ENCODE peak calls at places on chromosomes 1 and 21, in nine cellular contexts. W is fibroblast of pulmonary artery, M is fibroblast of mammary gland, E is left ventricle myocardium inferior, N is body of pancreas, Z is hepatocyte, B is A549, S is BJ, Q is AG10803. D is an unnamed sample.

GRCh38 chr1:184113251-184113650 is 61.7 kb downstream of the TSEN15 start:
- DNase-seq in Z (no peak), B (no peak), S (no peak), W (no peak), E (no peak), N (no peak), M (no peak), Q (peak), D (peak)

GRCh38 chr1:27027575-27028250 is 15.1 kb upstream of the TENT5B start:
- DNase-seq in B (no peak), Z (peak), S (no peak), M (no peak), W (no peak), E (no peak), Q (no peak), N (no peak), D (no peak)

GRCh38 chr1:49630156-49630555 is 393.6 kb downstream of the AGBL4 start:
- DNase-seq in N (no peak), M (no peak), S (no peak), Q (no peak), Z (no peak), W (no peak), E (no peak), B (no peak), D (peak)

GRCh38 chr1:161843156-161843555 is 77.0 kb downstream of the ATF6 start:
- DNase-seq in Z (no peak), M (peak), W (peak), Q (peak), E (no peak), N (no peak), B (no peak), S (no peak), D (no peak)

GRCh38 chr1:24900486-24900849 is 29.6 kb downstream of the RUNX3 start:
- DNase-seq in Q (no peak), B (no peak), N (no peak), W (no peak), S (no peak), E (no peak), Z (no peak), M (no peak), D (no peak)

GRCh38 chr21:23853796-23854379 is 1753.4 kb downstream of the MRPL39 start:
- DNase-seq in M (peak), Q (no peak), N (no peak), E (no peak), W (peak), B (peak), S (no peak), Z (peak), D (peak)

GRCh38 chr1:116345830-116346229 is 27.2 kb upstream of the ATP1A1 start:
- DNase-seq in M (no peak), Z (no peak), N (no peak), Q (no peak), B (no peak), S (no peak), E (no peak), W (no peak), D (no peak)

GRCh38 chr1:46802081-46802480 is 3.2 kb downstream of the CYP4B1 start:
- DNase-seq in B (no peak), Q (no peak), E (no peak), S (no peak), N (no peak), M (no peak), W (no peak), Z (no peak), D (no peak)

GRCh38 chr21:14879458-14879857 is 185.3 kb downstream of the NRIP1 start:
- DNase-seq in W (no peak), N (no peak), E (no peak), M (no peak), Q (no peak), S (no peak), Z (no peak), B (no peak), D (no peak)

GRCh38 chr1:225998560-225999226 is 450 bp downstream of the SDE2 start:
- DNase-seq in W (peak), M (peak), E (no peak), N (no peak), Z (peak), Q (peak), B (peak), S (no peak), D (peak)

GRCh38 chr1:165434264-165434663 is 10.7 kb downstream of the RXRG start:
- DNase-seq in Z (no peak), W (no peak), B (no peak), N (no peak), E (no peak), Q (no peak), M (no peak), S (no peak), D (no peak)

GRCh38 chr1:174999926-175000696 is at the start of gene CACYBP:
- DNase-seq in Z (no peak), N (no peak), B (peak), M (peak), Q (peak), E (no peak), W (peak), S (no peak), D (peak)

GRCh38 chr1:193104496-193104905 is 713 bp downstream of the GLRX2 start:
- DNase-seq in B (peak), Q (peak), Z (peak), S (no peak), M (peak), W (peak), N (peak), E (peak), D (peak)

GRCh38 chr21:28592205-28592845 is 400.4 kb downstream of the LTN1 start:
- DNase-seq in Z (no peak), E (no peak), N (no peak), M (no peak), W (no peak), S (no peak), Q (no peak), B (no peak), D (no peak)

GRCh38 chr1:229563701-229564100 is 5.2 kb upstream of the ABCB10 start:
- DNase-seq in W (peak), M (peak), Z (no peak), Q (peak), E (no peak), B (no peak), N (peak), S (no peak), D (peak)

GRCh38 chr21:43367296-43367695 is 59.6 kb downstream of the SIK1 start:
- DNase-seq in M (no peak), N (no peak), B (no peak), S (no peak), Z (no peak), W (no peak), Q (no peak), E (no peak), D (no peak)

GRCh38 chr1:40029608-40030007 is 10.9 kb upstream of the CAP1 start:
- DNase-seq in B (no peak), M (no peak), N (no peak), Q (no peak), Z (peak), E (no peak), W (no peak), S (no peak), D (no peak)

GRCh38 chr21:34115160-34115559 is 41.8 kb downstream of the MRPS6 start:
- DNase-seq in Q (no peak), W (no peak), N (no peak), S (no peak), M (no peak), B (no peak), E (no peak), Z (no peak), D (no peak)

GRCh38 chr1:184014271-184014670 is 23.3 kb downstream of the COLGALT2 start:
- DNase-seq in Q (peak), S (no peak), B (no peak), N (no peak), M (no peak), Z (no peak), E (no peak), W (no peak), D (no peak)

GRCh38 chr21:27240901-27241300 is 274.0 kb upstream of the ADAMTS5 start:
- DNase-seq in Z (no peak), E (no peak), B (no peak), Q (no peak), S (no peak), W (peak), N (no peak), M (no peak), D (no peak)

GRCh38 chr1:89523597-89524368 is 846 bp upstream of the LRRC8B start:
- DNase-seq in Q (no peak), Z (peak), M (peak), E (peak), W (no peak), N (peak), S (no peak), B (peak), D (peak)

GRCh38 chr1:234743866-234744581 is 134.0 kb upstream of the IRF2BP2 start:
- DNase-seq in N (no peak), S (no peak), Q (no peak), B (no peak), E (no peak), W (peak), M (no peak), Z (peak), D (peak)

GRCh38 chr1:69787151-69787550 is 219.4 kb downstream of the LRRC7 start:
- DNase-seq in S (no peak), N (no peak), B (no peak), Z (no peak), Q (no peak), W (no peak), E (no peak), M (no peak), D (no peak)

GRCh38 chr1:184422490-184423233 is 35.8 kb downstream of the C1orf21 start:
- DNase-seq in E (no peak), N (no peak), W (no peak), Z (no peak), Q (no peak), S (no peak), M (no peak), B (no peak), D (no peak)

GRCh38 chr1:3137111-3138100 is 68.4 kb downstream of the PRDM16 start:
- DNase-seq in M (no peak), B (no peak), Q (no peak), W (no peak), S (no peak), Z (no peak), E (no peak), N (no peak), D (no peak)

GRCh38 chr1:240193699-240194098 is 102.0 kb downstream of the FMN2 start:
- DNase-seq in W (no peak), Z (no peak), Q (no peak), M (peak), B (no peak), N (no peak), E (no peak), S (no peak), D (no peak)

GRCh38 chr1:98323396-98323795 is 338.1 kb upstream of the SNX7 start:
- DNase-seq in N (no peak), B (peak), W (peak), Q (peak), M (peak), S (peak), E (no peak), Z (no peak), D (peak)

GRCh38 chr1:112722601-112723510 is 7.7 kb upstream of the PPM1J start:
- DNase-seq in W (peak), Z (peak), Q (peak), M (peak), S (no peak), E (no peak), N (no peak), B (no peak), D (peak)

GRCh38 chr1:225533238-225533637 is 105.4 kb upstream of the LBR start:
- DNase-seq in Z (peak), E (no peak), S (no peak), W (no peak), B (no peak), N (no peak), M (no peak), Q (no peak), D (peak)

GRCh38 chr1:110207831-110208230 is 2.3 kb upstream of the KCNC4 start:
- DNase-seq in N (peak), W (peak), Z (peak), M (peak), E (peak), S (no peak), B (peak), Q (peak), D (peak)

GRCh38 chr1:177505905-177506590 is 335.3 kb downstream of the BRINP2 start:
- DNase-seq in B (no peak), Z (no peak), W (peak), M (peak), N (no peak), E (no peak), S (no peak), Q (peak), D (no peak)

DNA sequence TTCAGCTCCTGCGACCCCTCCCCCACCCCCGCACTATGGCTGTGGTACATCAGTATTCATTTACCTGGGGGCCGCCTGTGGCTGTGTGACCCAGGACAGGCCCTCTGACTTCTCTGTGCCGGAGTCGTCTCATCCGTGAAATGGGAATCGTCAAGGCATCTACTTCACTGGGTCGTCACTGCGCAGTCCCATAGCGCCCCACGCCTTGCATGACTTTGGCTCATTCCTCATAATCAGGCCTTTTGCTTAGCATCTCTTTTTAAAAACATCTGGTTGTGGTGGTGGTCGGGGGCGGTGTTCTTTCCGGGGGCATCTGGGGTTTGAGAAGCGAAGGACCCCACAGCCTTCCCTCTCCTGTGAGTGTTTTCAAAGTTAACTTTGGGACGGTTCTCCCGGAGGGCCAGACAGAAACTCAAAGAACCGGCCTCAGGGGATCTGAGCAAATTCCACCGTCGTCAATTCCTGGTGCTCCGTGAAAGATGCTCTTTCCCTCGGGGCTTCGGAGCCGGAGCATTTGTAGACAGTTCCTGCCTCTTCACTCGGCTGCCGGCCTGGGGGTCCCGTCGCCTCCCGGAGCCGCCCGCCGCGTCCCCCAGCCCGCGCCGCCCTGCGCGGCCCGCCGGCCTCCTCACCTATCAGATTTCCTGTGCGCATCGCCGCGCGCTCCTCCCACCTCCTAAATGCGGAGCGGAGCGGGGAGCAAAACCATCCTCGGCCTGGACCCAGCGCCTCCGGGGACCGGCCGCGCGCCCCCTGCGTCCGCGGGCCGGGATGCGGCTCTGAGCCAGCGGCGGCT is at the start of gene B3GALT5:
- DNase-seq in M (peak), E (no peak), B (no peak), Q (peak), W (no peak), N (peak), S (no peak), Z (peak), D (peak)
- H3K4me3 ChIP-seq in M (no peak), E (peak), B (no peak), Q (peak), W (no peak), N (no peak), S (peak), Z (peak), D (peak)

DNA sequence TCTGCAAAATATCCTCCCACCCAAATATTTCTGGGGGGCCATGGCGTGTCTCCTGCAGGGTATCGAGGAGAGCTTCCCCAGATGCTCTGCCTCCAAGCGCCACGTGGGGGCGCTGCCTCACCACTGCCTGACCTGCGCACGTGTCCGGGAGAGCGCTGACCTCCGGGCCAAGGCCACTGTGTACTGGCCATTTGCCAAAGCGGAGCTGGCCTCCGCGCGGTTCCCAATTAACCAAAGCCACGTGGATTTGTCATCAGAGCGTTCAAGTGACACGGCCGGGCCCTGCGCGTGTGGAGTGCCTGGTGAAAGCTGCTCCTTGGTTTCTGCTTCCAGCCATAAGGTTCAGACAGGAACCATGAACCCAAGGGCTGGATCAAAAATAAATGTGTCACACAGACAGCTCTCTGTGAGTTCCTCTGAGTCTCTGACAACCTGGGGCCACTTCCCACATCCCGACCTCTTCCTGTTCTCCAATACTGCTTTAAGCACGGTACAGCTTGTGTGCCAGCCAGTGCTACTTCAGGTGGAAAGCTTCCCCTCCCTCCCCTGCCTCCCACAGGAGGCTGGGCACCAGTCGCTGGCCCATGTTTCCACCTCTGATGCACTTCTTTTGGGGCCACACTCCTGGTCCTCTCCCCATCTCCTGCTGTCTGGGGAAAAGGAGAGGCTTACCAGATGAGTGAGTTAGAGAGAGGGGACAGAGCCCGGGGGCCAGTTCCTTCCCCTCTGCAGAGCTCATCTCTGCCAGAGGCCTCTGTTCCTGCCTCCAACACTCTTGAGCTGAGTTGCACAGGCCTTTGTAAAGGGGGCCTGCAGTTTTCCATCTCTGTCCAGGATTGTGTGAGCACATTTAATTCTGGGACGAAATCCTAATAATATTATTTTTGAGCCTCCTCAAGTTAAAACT is 26.1 kb downstream of the ZP4 start:
- DNase-seq in Q (no peak), E (peak), B (peak), Z (peak), W (peak), N (peak), S (no peak), M (peak), D (peak)
- TF ChIP-seq CTCF in Q (peak), E (peak), B (peak), Z (peak), W (peak), N (peak), S (peak), M (peak), D (peak)

GRCh38 chr1:244054247-244054923 is 3.3 kb downstream of the ZBTB18 start:
- DNase-seq in B (no peak), W (no peak), E (no peak), Z (no peak), S (no peak), N (no peak), M (no peak), Q (no peak), D (no peak)
- H3K4me3 ChIP-seq in B (no peak), W (no peak), E (no peak), Z (no peak), S (no peak), N (no peak), M (no peak), Q (no peak), D (no peak)

GRCh38 chr1:209076688-209077087 is 506.8 kb upstream of the CAMK1G start:
- DNase-seq in Z (no peak), B (peak), Q (peak), W (no peak), M (peak), E (no peak), N (no peak), S (no peak), D (peak)
- TF ChIP-seq CTCF in Z (peak), B (peak), Q (peak), W (no peak), M (peak), E (no peak), N (peak), S (peak), D (no peak)

GRCh38 chr1:107795471-107795870 is 169.5 kb downstream of the VAV3 start:
- DNase-seq in S (no peak), Z (no peak), E (no peak), Q (no peak), B (no peak), W (no peak), N (no peak), M (no peak), D (no peak)

GRCh38 chr1:107791381-107791780 is 173.6 kb downstream of the VAV3 start:
- DNase-seq in S (no peak), M (no peak), E (no peak), Q (no peak), N (no peak), B (no peak), Z (no peak), W (no peak), D (no peak)

GRCh38 chr1:107794571-107794970 is 170.4 kb downstream of the VAV3 start:
- DNase-seq in M (no peak), E (no peak), Q (no peak), N (no peak), Z (no peak), B (no peak), S (no peak), W (no peak), D (no peak)

GRCh38 chr1:107795994-107796393 is 169.0 kb downstream of the VAV3 start:
- DNase-seq in W (no peak), E (no peak), S (no peak), Q (no peak), M (no peak), Z (no peak), B (no peak), N (no peak), D (no peak)

DNA sequence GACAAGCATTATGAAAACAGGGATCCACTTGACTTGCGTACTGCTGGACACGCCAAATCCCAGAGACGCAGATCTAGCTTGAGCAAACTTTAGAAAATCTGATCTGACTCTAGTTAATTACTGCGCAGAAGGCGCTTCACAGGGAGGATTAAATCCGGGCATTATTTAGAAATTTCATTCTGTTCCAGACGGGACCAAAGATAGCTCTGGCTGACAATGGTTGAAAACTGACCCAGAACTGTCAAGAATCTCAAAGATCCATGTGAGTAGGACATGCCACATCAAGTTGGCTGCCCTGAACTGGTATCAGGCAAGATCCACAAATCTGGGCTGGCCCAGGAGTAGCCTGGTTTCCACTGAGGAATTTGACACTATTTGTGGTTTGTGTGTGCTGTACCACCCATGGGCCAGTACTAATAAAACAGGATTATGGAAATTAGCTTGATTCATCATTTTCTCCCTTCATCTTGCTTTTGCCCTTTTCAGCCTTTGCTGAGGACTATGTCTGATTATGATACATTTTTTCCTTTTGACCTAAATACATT is 171.0 kb downstream of the VAV3 start:
- DNase-seq in Z (no peak), W (no peak), M (no peak), Q (no peak), S (no peak), E (no peak), N (no peak), B (no peak), D (no peak)
- H3K4me3 ChIP-seq in Z (no peak), W (no peak), M (no peak), Q (no peak), S (no peak), E (no peak), N (no peak), B (no peak), D (no peak)

GRCh38 chr1:37817481-37817880 is 9.5 kb upstream of the YRDC start:
- DNase-seq in Q (no peak), E (peak), N (peak), M (peak), W (peak), S (no peak), B (peak), Z (peak), D (peak)
- TF ChIP-seq CTCF in Q (no peak), E (no peak), N (no peak), M (no peak), W (no peak), S (no peak), B (no peak), Z (no peak), D (no peak)

D was measured in choroid plexus epithelial cell.